ENCODE peak calls at places on chromosomes 12 and 14, in four cellular contexts. A, H, Q and L are unnamed samples.

GRCh38 chr14:91835197-91835919 is 32.0 kb downstream of the TC2N start:
- DNase-seq in H (no peak), Q (no peak), A (no peak), L (no peak)

GRCh38 chr12:57240069-57240921 is 10.7 kb downstream of the STAC3 start:
- DNase-seq in Q (peak), H (no peak), A (no peak), L (peak)

GRCh38 chr12:106493531-106493930 is 89.3 kb upstream of the RFX4 start:
- DNase-seq in Q (no peak), A (no peak), H (peak), L (no peak)

GRCh38 chr12:25276199-25276937 is 25.6 kb upstream of the KRAS start:
- DNase-seq in A (peak), H (no peak), Q (no peak), L (no peak)

GRCh38 chr14:60064491-60065072 is 27.1 kb upstream of the PCNX4 start:
- DNase-seq in A (no peak), H (no peak), Q (no peak), L (no peak)

GRCh38 chr14:68897559-68898160 is 81.4 kb downstream of the ACTN1 start:
- DNase-seq in A (no peak), H (no peak), Q (peak), L (no peak)

GRCh38 chr14:57182760-57183503 is 85.8 kb downstream of the EXOC5 start:
- DNase-seq in Q (no peak), A (no peak), H (no peak), L (no peak)

GRCh38 chr12:131841547-131841946 is 13.4 kb downstream of the MMP17 start:
- DNase-seq in A (no peak), H (no peak), Q (no peak), L (no peak)

GRCh38 chr14:81323094-81323493 is 77.0 kb downstream of the STON2 start:
- DNase-seq in A (no peak), Q (no peak), H (no peak), L (no peak)

GRCh38 chr12:41277019-41277770 is 89.1 kb downstream of the PDZRN4 start:
- DNase-seq in Q (no peak), A (peak), H (peak), L (peak)

GRCh38 chr12:103680591-103681065 is 93.6 kb downstream of the STAB2 start:
- DNase-seq in H (no peak), A (no peak), Q (no peak), L (no peak)

GRCh38 chr12:124898200-124898950 is 16.1 kb downstream of the UBC start:
- DNase-seq in H (no peak), A (no peak), Q (peak), L (peak)

GRCh38 chr12:108568653-108569154 is 6.3 kb downstream of the ISCU start:
- DNase-seq in Q (no peak), A (no peak), H (no peak), L (no peak)

GRCh38 chr14:65062096-65063075 is 39.9 kb downstream of the MAX start:
- DNase-seq in Q (no peak), H (no peak), A (no peak), L (no peak)

GRCh38 chr12:6253278-6253677 is 53.1 kb downstream of the CD9 start:
- DNase-seq in A (no peak), Q (no peak), H (no peak), L (no peak)

GRCh38 chr12:46944104-46944503 is 118.3 kb upstream of the SLC38A4 start:
- DNase-seq in A (peak), Q (no peak), H (no peak), L (no peak)

GRCh38 chr12:102118874-102119273 is 1.0 kb downstream of the NUP37 start:
- DNase-seq in Q (no peak), H (no peak), A (no peak), L (no peak)

GRCh38 chr12:120257041-120257821 is 8.3 kb downstream of the PXN start:
- DNase-seq in A (peak), Q (no peak), H (no peak), L (no peak)

GRCh38 chr12:68423175-68423574 is 91.0 kb upstream of the MDM1 start:
- DNase-seq in H (no peak), Q (no peak), A (no peak), L (no peak)

GRCh38 chr14:89096946-89097345 is 272.5 kb downstream of the TTC8 start:
- DNase-seq in Q (no peak), A (no peak), H (no peak), L (no peak)

GRCh38 chr12:124397807-124398577 is 103.1 kb downstream of the RFLNA start:
- DNase-seq in H (no peak), A (no peak), Q (no peak), L (no peak)

GRCh38 chr12:115035536-115036107 is 351.6 kb upstream of the TBX3 start:
- DNase-seq in H (peak), A (no peak), Q (no peak), L (no peak)

GRCh38 chr12:118164798-118165486 is 29.0 kb downstream of the PEBP1 start:
- DNase-seq in A (no peak), H (peak), Q (no peak), L (no peak)

GRCh38 chr14:88802596-88802995 is 9.8 kb upstream of the EML5 start:
- DNase-seq in H (no peak), A (no peak), Q (no peak), L (no peak)

GRCh38 chr14:81519200-81519998 is 14.3 kb downstream of the SEL1L start:
- DNase-seq in Q (no peak), H (no peak), A (no peak), L (no peak)

GRCh38 chr12:90399317-90399716 is 555.7 kb downstream of the CCER1 start:
- DNase-seq in Q (no peak), H (no peak), A (no peak), L (no peak)

GRCh38 chr14:100135784-100136183 is 23.7 kb downstream of the DEGS2 start:
- DNase-seq in A (no peak), Q (no peak), H (no peak), L (no peak)

GRCh38 chr14:28012629-28013415 is 753.8 kb upstream of the FOXG1 start:
- DNase-seq in A (no peak), H (peak), Q (no peak), L (no peak)

GRCh38 chr14:87489196-87489819 is 503.7 kb downstream of the GALC start:
- DNase-seq in A (no peak), Q (no peak), H (no peak), L (no peak)

GRCh38 chr12:110858848-110859247 is 12.1 kb downstream of the CCDC63 start:
- DNase-seq in H (no peak), Q (no peak), A (no peak), L (no peak)
- TF ChIP-seq CTCF in H (no peak), Q (no peak), A (no peak), L (no peak)

DNA sequence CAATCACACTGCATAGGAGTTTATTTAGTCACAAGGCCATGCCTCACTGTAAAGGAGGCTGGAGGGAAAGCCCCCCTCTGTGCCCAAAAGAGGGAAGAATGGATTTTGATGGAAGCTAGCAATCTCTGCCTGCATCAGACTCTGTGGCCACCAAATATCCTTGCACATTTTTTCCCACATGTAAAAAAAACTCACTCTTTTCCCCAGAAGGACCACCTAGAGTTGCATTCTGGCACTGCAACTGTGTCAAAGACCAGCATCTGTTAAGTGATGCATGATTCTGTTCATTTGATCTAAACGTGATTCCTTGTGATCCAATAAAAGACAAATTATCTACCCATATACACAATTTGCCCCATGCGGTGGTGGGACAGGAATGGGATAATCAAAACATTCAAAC is 8.0 kb downstream of the RHOJ start:
- DNase-seq in A (no peak), Q (no peak), H (no peak), L (no peak)
- TF ChIP-seq CTCF in A (no peak), Q (no peak), H (peak), L (no peak)

GRCh38 chr14:40280652-40281051 is 848.4 kb upstream of the FBXO33 start:
- DNase-seq in H (no peak), A (no peak), Q (no peak), L (no peak)
- TF ChIP-seq CTCF in H (no peak), A (no peak), Q (no peak), L (no peak)

GRCh38 chr12:49357099-49357678 is 10.1 kb upstream of the SPATS2 start:
- DNase-seq in H (no peak), A (no peak), Q (no peak), L (no peak)
- TF ChIP-seq CTCF in H (peak), A (peak), Q (peak), L (peak)

GRCh38 chr12:112557954-112558630 is 139.3 kb downstream of the PTPN11 start:
- DNase-seq in H (no peak), A (no peak), Q (no peak), L (no peak)

GRCh38 chr12:112559784-112560183 is 141.0 kb downstream of the PTPN11 start:
- DNase-seq in A (no peak), Q (no peak), H (no peak), L (no peak)

GRCh38 chr12:112551681-112552080 is 132.9 kb downstream of the PTPN11 start:
- DNase-seq in H (no peak), Q (no peak), A (no peak), L (no peak)

DNA sequence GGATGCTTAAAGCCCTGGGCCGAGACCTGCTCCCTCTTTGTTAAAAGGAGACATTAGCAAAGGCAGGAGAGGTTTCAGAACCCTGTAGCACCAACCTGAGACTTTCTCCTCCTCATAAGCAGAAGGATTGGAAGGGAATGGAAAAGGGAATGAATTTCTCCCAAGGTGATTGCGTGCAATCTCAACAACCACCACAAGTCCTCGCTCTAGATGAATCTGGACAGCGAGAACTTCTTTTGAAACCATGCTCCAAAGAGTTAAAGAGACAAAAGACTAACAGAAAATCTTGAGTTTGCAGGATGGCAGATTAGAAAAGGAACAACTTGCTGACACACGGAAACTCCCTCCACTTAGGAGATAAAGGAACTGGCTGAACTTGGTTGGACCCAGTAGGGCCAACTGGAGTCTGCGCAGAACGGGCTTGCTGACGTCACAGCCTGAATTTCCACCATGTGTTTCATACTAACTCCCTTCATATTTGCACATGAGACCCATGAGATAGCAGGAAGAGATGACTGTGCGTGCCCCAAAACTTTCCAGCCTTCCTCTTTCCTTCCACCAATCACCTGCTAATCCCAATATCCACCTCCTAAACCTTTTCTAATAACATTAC is 137.0 kb downstream of the PTPN11 start:
- DNase-seq in H (no peak), Q (no peak), A (no peak), L (no peak)
- TF ChIP-seq CTCF in H (no peak), Q (no peak), A (no peak), L (no peak)

DNA sequence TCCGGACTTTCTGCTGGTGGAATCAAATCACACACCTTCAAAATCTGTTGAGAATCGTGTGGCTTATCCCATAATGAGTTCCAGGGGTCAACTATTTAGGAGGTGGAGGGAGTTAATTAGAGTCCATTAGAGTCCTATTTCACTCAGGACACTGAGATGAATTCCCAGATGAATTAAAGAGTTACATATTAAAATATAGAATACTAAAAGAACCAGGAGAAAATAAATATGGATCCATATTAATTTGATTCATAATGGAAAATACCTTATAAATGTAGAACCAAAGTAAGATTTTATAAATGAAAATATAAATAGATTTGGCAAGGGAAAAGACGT is 44.6 kb upstream of the C14orf132 start:
- DNase-seq in Q (no peak), A (no peak), H (no peak), L (no peak)
- TF ChIP-seq CTCF in Q (no peak), A (no peak), H (no peak), L (peak)

GRCh38 chr12:130127909-130128763 is 34.1 kb upstream of the FZD10 start:
- DNase-seq in H (no peak), A (no peak), Q (no peak), L (no peak)

GRCh38 chr12:130127527-130127908 is 34.7 kb upstream of the FZD10 start:
- DNase-seq in A (no peak), H (no peak), Q (no peak), L (no peak)

GRCh38 chr12:130124605-130125244 is 37.5 kb upstream of the FZD10 start:
- DNase-seq in Q (no peak), H (no peak), A (no peak), L (no peak)

GRCh38 chr12:130124106-130124505 is 38.2 kb upstream of the FZD10 start:
- DNase-seq in Q (no peak), A (no peak), H (no peak), L (no peak)

DNA sequence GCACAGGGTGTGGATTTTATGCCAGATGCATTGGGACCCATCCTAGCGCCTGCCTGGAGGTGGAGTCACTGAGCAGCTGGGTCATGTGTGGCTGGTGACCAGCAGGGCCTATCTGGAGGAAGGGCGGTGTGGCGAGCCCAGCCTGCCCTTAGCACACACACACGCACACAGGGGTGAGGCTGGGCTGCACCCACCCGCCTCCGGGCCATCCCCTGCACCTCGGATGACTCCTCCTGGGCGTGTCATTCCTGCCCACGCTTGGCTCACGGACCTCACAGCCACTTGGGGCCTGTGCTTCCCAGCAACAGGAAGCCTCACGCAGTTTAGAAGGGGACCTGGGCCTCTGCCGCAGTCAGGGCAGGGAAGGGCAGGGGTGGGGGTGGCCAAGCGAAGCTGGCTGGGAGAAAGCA is 36.2 kb upstream of the FZD10 start:
- DNase-seq in Q (no peak), A (no peak), H (no peak), L (no peak)
- TF ChIP-seq CTCF in Q (no peak), A (no peak), H (no peak), L (no peak)